ENCODE peak calls at places on chromosomes 3 and 15, in nine cellular contexts. H, F, C, U, W, V, A, E and G are unnamed samples.

GRCh38 chr3:150890320-150890719 is 14.9 kb downstream of the MINDY4B start:
- DNase-seq in H (no peak), F (no peak), C (no peak), U (no peak), W (no peak), V (no peak), A (no peak), E (no peak), G (no peak)

GRCh38 chr3:172303181-172303580 is 145.1 kb downstream of the GHSR start:
- DNase-seq in H (no peak), F (no peak), C (no peak), U (no peak), W (no peak), V (no peak), A (no peak), E (no peak), G (no peak)

GRCh38 chr3:37190667-37191066 is 16.3 kb upstream of the LRRFIP2 start:
- DNase-seq in H (no peak), F (no peak), C (no peak), U (no peak), W (no peak), V (no peak), A (no peak), E (no peak), G (no peak)

GRCh38 chr3:38627956-38628355 is 21.5 kb downstream of the SCN5A start:
- DNase-seq in H (no peak), F (no peak), C (peak), U (no peak), W (no peak), V (no peak), A (peak), E (peak), G (no peak)

GRCh38 chr3:187648177-187648576 is 22.0 kb downstream of the SST start:
- DNase-seq in H (no peak), F (no peak), C (no peak), U (no peak), W (no peak), V (no peak), A (no peak), E (no peak), G (no peak)

GRCh38 chr3:58052373-58053273 is 44.4 kb downstream of the FLNB start:
- DNase-seq in H (peak), F (peak), C (peak), U (peak), W (peak), V (peak), A (no peak), E (no peak), G (no peak)

GRCh38 chr15:89998923-89999675 is 2.0 kb upstream of the ZNF710 start:
- DNase-seq in H (no peak), F (no peak), C (no peak), U (no peak), W (no peak), V (no peak), A (no peak), E (no peak), G (no peak)

GRCh38 chr15:25177955-25178801 is 223.4 kb downstream of the SNRPN start:
- DNase-seq in H (no peak), F (no peak), C (no peak), U (no peak), W (no peak), V (peak), A (no peak), E (no peak), G (no peak)

GRCh38 chr3:49807427-49808114 is 4.5 kb downstream of the INKA1 start:
- DNase-seq in H (no peak), F (no peak), C (no peak), U (no peak), W (no peak), V (no peak), A (peak), E (no peak), G (no peak)

GRCh38 chr3:126107203-126107939 is 23.4 kb upstream of the SLC41A3 start:
- DNase-seq in H (no peak), F (no peak), C (no peak), U (no peak), W (no peak), V (peak), A (no peak), E (no peak), G (no peak)

GRCh38 chr15:73704869-73705645 is 20.9 kb downstream of the CD276 start:
- DNase-seq in H (no peak), F (peak), C (peak), U (peak), W (peak), V (peak), A (peak), E (peak), G (no peak)

GRCh38 chr3:72663429-72663828 is 184.8 kb downstream of the SHQ1 start:
- DNase-seq in H (no peak), F (no peak), C (no peak), U (no peak), W (no peak), V (no peak), A (no peak), E (no peak), G (no peak)

GRCh38 chr3:21056293-21056692 is 694.7 kb downstream of the ZNF385D start:
- DNase-seq in H (no peak), F (no peak), C (no peak), U (no peak), W (no peak), V (no peak), A (no peak), E (no peak), G (no peak)

GRCh38 chr3:17307482-17307881 is 422.7 kb downstream of the PLCL2 start:
- DNase-seq in H (no peak), F (no peak), C (no peak), U (no peak), W (no peak), V (no peak), A (no peak), E (no peak), G (no peak)

GRCh38 chr15:70492240-70493177 is 270.8 kb downstream of the UACA start:
- DNase-seq in H (peak), F (no peak), C (peak), U (peak), W (no peak), V (peak), A (no peak), E (no peak), G (no peak)

GRCh38 chr15:62850791-62851291 is 191.7 kb upstream of the TPM1 start:
- DNase-seq in H (peak), F (no peak), C (no peak), U (peak), W (no peak), V (no peak), A (peak), E (no peak), G (no peak)